ENCODE peak calls at places on chromosomes 16 and 17, in ten cellular contexts. E, H, P, R, U, G, S, Y, T and X are unnamed samples.

GRCh38 chr16:29971304-29971703 is 2.4 kb upstream of the TAOK2 start:
- DNase-seq in T (no peak), H (no peak), U (no peak), R (no peak), S (no peak), Y (no peak), P (no peak), G (no peak), E (no peak), X (no peak)

GRCh38 chr16:3998793-3999478 is 117.3 kb downstream of the ADCY9 start:
- DNase-seq in E (no peak), U (no peak), T (no peak), Y (no peak), S (no peak), H (no peak), R (peak), G (no peak), P (no peak), X (no peak)

GRCh38 chr16:49652441-49653175 is 203.3 kb downstream of the ZNF423 start:
- DNase-seq in T (no peak), Y (no peak), G (no peak), P (no peak), E (no peak), S (no peak), U (no peak), H (no peak), R (peak), X (no peak)

GRCh38 chr17:38447502-38448095 is 19.3 kb downstream of the ARHGAP23 start:
- DNase-seq in U (no peak), E (no peak), T (no peak), P (no peak), S (no peak), H (no peak), Y (no peak), G (no peak), R (no peak), X (no peak)

GRCh38 chr16:30844671-30845449 is 49.0 kb downstream of the BCL7C start:
- DNase-seq in R (peak), G (peak), H (peak), E (peak), P (peak), Y (no peak), T (peak), S (peak), U (peak), X (no peak)

GRCh38 chr17:78438694-78439325 is 60.4 kb downstream of the PGS1 start:
- DNase-seq in G (no peak), E (no peak), P (no peak), T (no peak), Y (no peak), S (no peak), U (no peak), R (no peak), H (no peak), X (no peak)

GRCh38 chr17:49959183-49959935 is 9.6 kb upstream of the DLX4 start:
- DNase-seq in P (no peak), G (no peak), T (no peak), H (peak), U (no peak), E (no peak), Y (no peak), R (no peak), S (no peak), X (no peak)

GRCh38 chr17:81976332-81977210 is 858 bp upstream of the ASPSCR1 start:
- DNase-seq in S (no peak), U (no peak), T (peak), H (no peak), E (no peak), P (no peak), G (no peak), R (no peak), Y (peak), X (no peak)

GRCh38 chr16:88968589-88969280 is 8.3 kb downstream of the CBFA2T3 start:
- DNase-seq in U (no peak), G (no peak), S (no peak), R (no peak), Y (no peak), H (no peak), E (no peak), T (no peak), P (no peak), X (no peak)

GRCh38 chr17:50550661-50551432 is 3.9 kb downstream of the SPATA20 start:
- DNase-seq in Y (peak), P (peak), G (no peak), T (no peak), E (no peak), S (no peak), R (peak), U (no peak), H (peak), X (peak)

GRCh38 chr17:11035681-11036080 is 197.8 kb upstream of the PIRT start:
- DNase-seq in R (no peak), Y (no peak), U (no peak), E (no peak), G (no peak), P (no peak), S (no peak), T (no peak), H (no peak), X (no peak)

GRCh38 chr16:85112364-85112763 is at the start of gene CIBAR2:
- DNase-seq in R (no peak), T (no peak), U (no peak), Y (no peak), S (no peak), G (no peak), H (no peak), P (no peak), E (no peak), X (no peak)

GRCh38 chr16:9836118-9836736 is 346.0 kb downstream of the GRIN2A start:
- DNase-seq in T (no peak), U (no peak), H (no peak), S (no peak), P (peak), Y (no peak), E (no peak), G (no peak), R (peak), X (no peak)

GRCh38 chr17:17783121-17783824 is 53.5 kb downstream of the SREBF1 start:
- DNase-seq in P (peak), H (peak), G (peak), Y (peak), R (peak), T (peak), U (peak), S (peak), E (peak), X (peak)

GRCh38 chr17:55068862-55069771 is 100.6 kb downstream of the STXBP4 start:
- DNase-seq in Y (no peak), S (no peak), T (no peak), H (no peak), U (no peak), R (no peak), G (no peak), P (no peak), E (no peak), X (no peak)

GRCh38 chr16:15034266-15035162 is 21.4 kb downstream of the NTAN1 start:
- DNase-seq in U (no peak), S (no peak), T (no peak), E (no peak), R (peak), Y (peak), H (no peak), P (no peak), G (no peak), X (no peak)

GRCh38 chr17:10055251-10055975 is 143.0 kb downstream of the GAS7 start:
- DNase-seq in Y (no peak), U (no peak), R (no peak), E (no peak), P (no peak), H (no peak), S (no peak), G (no peak), T (no peak), X (no peak)

GRCh38 chr16:83842291-83842690 is 34.5 kb downstream of the HSBP1 start:
- DNase-seq in Y (no peak), R (no peak), E (no peak), H (no peak), T (no peak), U (no peak), S (no peak), G (no peak), P (no peak), X (no peak)

GRCh38 chr16:55630774-55631173 is 25.0 kb upstream of the SLC6A2 start:
- DNase-seq in E (no peak), S (no peak), R (no peak), P (no peak), H (no peak), T (no peak), U (no peak), Y (no peak), G (no peak), X (no peak)

GRCh38 chr17:73308017-73308823 is 3.6 kb downstream of the CDC42EP4 start:
- DNase-seq in Y (peak), E (no peak), S (no peak), U (no peak), T (no peak), G (peak), P (no peak), H (no peak), R (peak), X (peak)

GRCh38 chr17:74148901-74149596 is 54.4 kb upstream of the RPL38 start:
- DNase-seq in Y (no peak), E (no peak), U (no peak), T (no peak), H (no peak), R (no peak), S (no peak), G (no peak), P (no peak), X (no peak)

GRCh38 chr17:57424777-57425188 is 168.5 kb downstream of the MSI2 start:
- DNase-seq in S (no peak), U (no peak), E (no peak), Y (peak), H (no peak), R (peak), G (no peak), P (no peak), T (no peak), X (no peak)

GRCh38 chr17:78137392-78138203 is 7.0 kb downstream of the TMC8 start:
- DNase-seq in P (no peak), U (peak), S (no peak), T (peak), E (no peak), Y (no peak), H (no peak), R (no peak), G (no peak), X (no peak)

GRCh38 chr17:38898291-38898679 is 27.1 kb upstream of the LASP1NB start:
- DNase-seq in S (peak), P (no peak), R (no peak), E (no peak), U (peak), Y (no peak), G (no peak), T (peak), H (no peak), X (no peak)

GRCh38 chr17:47279062-47279801 is 25.6 kb downstream of the ITGB3 start:
- DNase-seq in P (no peak), U (no peak), T (no peak), R (peak), H (peak), S (peak), G (peak), E (peak), Y (peak), X (no peak)

GRCh38 chr17:67390646-67391480 is 13.8 kb downstream of the PITPNC1 start:
- DNase-seq in U (peak), H (peak), S (peak), E (peak), P (no peak), Y (no peak), G (peak), T (peak), R (peak), X (peak)

GRCh38 chr17:74454197-74455024 is 12.0 kb upstream of the CD300A start:
- DNase-seq in P (no peak), G (peak), E (no peak), H (peak), U (peak), R (peak), Y (peak), S (no peak), T (peak), X (peak)

GRCh38 chr16:24993722-24994686 is 21.2 kb downstream of the ARHGAP17 start:
- DNase-seq in H (no peak), S (no peak), E (no peak), G (peak), U (no peak), P (no peak), T (no peak), R (peak), Y (no peak), X (no peak)

GRCh38 chr16:20359997-20360396 is 7.5 kb upstream of the UMOD start:
- DNase-seq in R (no peak), T (no peak), S (no peak), G (no peak), E (no peak), H (no peak), Y (no peak), P (no peak), U (no peak), X (no peak)

GRCh38 chr17:69417545-69418483 is 3.3 kb downstream of the MAP2K6 start:
- DNase-seq in P (no peak), H (no peak), R (no peak), S (no peak), Y (no peak), U (no peak), G (no peak), E (no peak), T (no peak), X (no peak)

GRCh38 chr17:41415833-41416335 is 8.5 kb downstream of the KRT37 start:
- DNase-seq in U (no peak), Y (no peak), G (no peak), H (no peak), R (no peak), P (no peak), T (no peak), E (no peak), S (no peak), X (no peak)

GRCh38 chr17:54269886-54270285 is 447.2 kb downstream of the KIF2B start:
- DNase-seq in Y (no peak), R (no peak), U (no peak), P (no peak), E (no peak), T (no peak), S (no peak), H (no peak), G (peak), X (no peak)

GRCh38 chr17:6102615-6103014 is 32.4 kb downstream of the WSCD1 start:
- DNase-seq in G (no peak), H (no peak), R (no peak), S (no peak), Y (no peak), P (no peak), T (no peak), E (no peak), U (no peak), X (no peak)

GRCh38 chr17:55441544-55441943 is 19.9 kb upstream of the MMD start:
- DNase-seq in S (no peak), T (no peak), G (no peak), R (no peak), P (no peak), H (no peak), E (no peak), U (no peak), Y (no peak), X (no peak)

GRCh38 chr17:38905375-38905774 is 20.0 kb upstream of the LASP1NB start:
- DNase-seq in U (no peak), H (no peak), T (no peak), G (no peak), E (no peak), S (no peak), R (no peak), Y (no peak), P (no peak), X (no peak)

GRCh38 chr16:19883296-19883951 is 1.2 kb downstream of the GPRC5B start:
- DNase-seq in H (peak), Y (no peak), U (peak), S (no peak), G (no peak), T (no peak), P (peak), E (no peak), R (peak), X (peak)